ENCODE peak calls at places on chromosomes 5 and 9, in ten cellular contexts. One of them, this sample, is unnamed.

GRCh38 chr9:129285382-129285781 is 107.3 kb upstream of the IER5L start:
- DNase-seq in sigmoid colon: peak; percentile 37
- DNase-seq in psoas muscle: no peak
- DNase-seq in nephron progenitor cell: no peak
- DNase-seq in cardiac muscle cell: no peak
- DNase-seq in neural progenitor cell: no peak
- DNase-seq in neural crest cell: no peak
- DNase-seq in CD8-positive, alpha-beta T cell: no peak
- DNase-seq in foreskin fibroblast: no peak
- DNase-seq in GM13977: no peak
- DNase-seq in this sample: peak; percentile 9

GRCh38 chr5:149015126-149015525 is 47.7 kb downstream of the SH3TC2 start:
- DNase-seq in sigmoid colon: no peak
- DNase-seq in psoas muscle: no peak
- DNase-seq in nephron progenitor cell: no peak
- DNase-seq in cardiac muscle cell: no peak
- DNase-seq in neural progenitor cell: no peak
- DNase-seq in neural crest cell: no peak
- DNase-seq in CD8-positive, alpha-beta T cell: no peak
- DNase-seq in foreskin fibroblast: no peak
- DNase-seq in GM13977: no peak
- DNase-seq in this sample: no peak

GRCh38 chr5:139389701-139390638 is at the start of gene MZB1:
- DNase-seq in sigmoid colon: no peak
- DNase-seq in psoas muscle: no peak
- DNase-seq in nephron progenitor cell: no peak
- DNase-seq in cardiac muscle cell: no peak
- DNase-seq in neural progenitor cell: no peak
- DNase-seq in neural crest cell: no peak
- DNase-seq in CD8-positive, alpha-beta T cell: no peak
- DNase-seq in foreskin fibroblast: no peak
- DNase-seq in GM13977: peak; percentile 92
- DNase-seq in this sample: no peak

GRCh38 chr5:59124983-59125960 is 542.4 kb downstream of the RAB3C start:
- DNase-seq in sigmoid colon: no peak
- DNase-seq in psoas muscle: no peak
- DNase-seq in nephron progenitor cell: peak; percentile 54
- DNase-seq in cardiac muscle cell: peak; percentile 27
- DNase-seq in neural progenitor cell: no peak
- DNase-seq in neural crest cell: no peak
- DNase-seq in CD8-positive, alpha-beta T cell: no peak
- DNase-seq in foreskin fibroblast: no peak
- DNase-seq in GM13977: no peak
- DNase-seq in this sample: no peak

GRCh38 chr9:12464910-12465512 is 228.2 kb upstream of the TYRP1 start:
- DNase-seq in sigmoid colon: no peak
- DNase-seq in psoas muscle: no peak
- DNase-seq in nephron progenitor cell: peak; percentile 18
- DNase-seq in cardiac muscle cell: peak; percentile 58
- DNase-seq in neural progenitor cell: peak; percentile 59
- DNase-seq in neural crest cell: peak; percentile 35
- DNase-seq in CD8-positive, alpha-beta T cell: no peak
- DNase-seq in foreskin fibroblast: no peak
- DNase-seq in GM13977: peak; percentile 9
- DNase-seq in this sample: no peak

GRCh38 chr5:105752801-105753200 is 1917.9 kb downstream of the EFNA5 start:
- DNase-seq in sigmoid colon: no peak
- DNase-seq in psoas muscle: no peak
- DNase-seq in nephron progenitor cell: no peak
- DNase-seq in cardiac muscle cell: no peak
- DNase-seq in neural progenitor cell: no peak
- DNase-seq in neural crest cell: no peak
- DNase-seq in CD8-positive, alpha-beta T cell: no peak
- DNase-seq in foreskin fibroblast: peak; percentile 9
- DNase-seq in GM13977: no peak
- DNase-seq in this sample: no peak

GRCh38 chr5:44236040-44236439 is 153.2 kb downstream of the FGF10 start:
- DNase-seq in sigmoid colon: no peak
- DNase-seq in psoas muscle: no peak
- DNase-seq in nephron progenitor cell: no peak
- DNase-seq in cardiac muscle cell: no peak
- DNase-seq in neural progenitor cell: no peak
- DNase-seq in neural crest cell: no peak
- DNase-seq in CD8-positive, alpha-beta T cell: no peak
- DNase-seq in foreskin fibroblast: no peak
- DNase-seq in GM13977: no peak
- DNase-seq in this sample: no peak

GRCh38 chr5:34552129-34552528 is 104.0 kb upstream of the RAI14 start:
- DNase-seq in sigmoid colon: peak; percentile 75
- DNase-seq in psoas muscle: no peak
- DNase-seq in nephron progenitor cell: no peak
- DNase-seq in cardiac muscle cell: no peak
- DNase-seq in neural progenitor cell: no peak
- DNase-seq in neural crest cell: no peak
- DNase-seq in CD8-positive, alpha-beta T cell: no peak
- DNase-seq in foreskin fibroblast: no peak
- DNase-seq in GM13977: no peak
- DNase-seq in this sample: no peak

GRCh38 chr5:135964670-135965320 is 10.0 kb upstream of the LECT2 start:
- DNase-seq in sigmoid colon: no peak
- DNase-seq in psoas muscle: no peak
- DNase-seq in nephron progenitor cell: no peak
- DNase-seq in cardiac muscle cell: no peak
- DNase-seq in neural progenitor cell: no peak
- DNase-seq in neural crest cell: no peak
- DNase-seq in CD8-positive, alpha-beta T cell: no peak
- DNase-seq in foreskin fibroblast: no peak
- DNase-seq in GM13977: no peak
- DNase-seq in this sample: no peak

GRCh38 chr5:57889558-57889957 is 406.9 kb upstream of the ACTBL2 start:
- DNase-seq in sigmoid colon: no peak
- DNase-seq in psoas muscle: no peak
- DNase-seq in nephron progenitor cell: peak; percentile 8
- DNase-seq in cardiac muscle cell: peak; percentile 20
- DNase-seq in neural progenitor cell: peak; percentile 15
- DNase-seq in neural crest cell: no peak
- DNase-seq in CD8-positive, alpha-beta T cell: no peak
- DNase-seq in foreskin fibroblast: peak; percentile 25
- DNase-seq in GM13977: no peak
- DNase-seq in this sample: no peak

GRCh38 chr5:116970318-116970717 is 395.7 kb upstream of the SEMA6A start:
- DNase-seq in sigmoid colon: no peak
- DNase-seq in psoas muscle: no peak
- DNase-seq in nephron progenitor cell: no peak
- DNase-seq in cardiac muscle cell: peak; percentile 36
- DNase-seq in neural progenitor cell: no peak
- DNase-seq in neural crest cell: no peak
- DNase-seq in CD8-positive, alpha-beta T cell: no peak
- DNase-seq in foreskin fibroblast: no peak
- DNase-seq in GM13977: no peak
- DNase-seq in this sample: no peak

GRCh38 chr5:9151671-9152427 is 394.0 kb downstream of the SEMA5A start:
- DNase-seq in sigmoid colon: no peak
- DNase-seq in psoas muscle: no peak
- DNase-seq in nephron progenitor cell: no peak
- DNase-seq in cardiac muscle cell: no peak
- DNase-seq in neural progenitor cell: no peak
- DNase-seq in neural crest cell: no peak
- DNase-seq in CD8-positive, alpha-beta T cell: no peak
- DNase-seq in foreskin fibroblast: no peak
- DNase-seq in GM13977: no peak
- DNase-seq in this sample: no peak

GRCh38 chr5:78127875-78128274 is 166.6 kb downstream of the AP3B1 start:
- DNase-seq in sigmoid colon: no peak
- DNase-seq in psoas muscle: no peak
- DNase-seq in nephron progenitor cell: peak; percentile 29
- DNase-seq in cardiac muscle cell: peak; percentile 10
- DNase-seq in neural progenitor cell: peak; percentile 16
- DNase-seq in neural crest cell: no peak
- DNase-seq in CD8-positive, alpha-beta T cell: no peak
- DNase-seq in foreskin fibroblast: no peak
- DNase-seq in GM13977: no peak
- DNase-seq in this sample: no peak
- TF ChIP-seq CTCF in sigmoid colon: no peak
- TF ChIP-seq CTCF in psoas muscle: no peak
- TF ChIP-seq CTCF in nephron progenitor cell: peak; percentile 41
- TF ChIP-seq CTCF in cardiac muscle cell: no peak
- TF ChIP-seq CTCF in neural progenitor cell: peak; percentile 78
- TF ChIP-seq CTCF in neural crest cell: peak; percentile 59
- TF ChIP-seq CTCF in CD8-positive, alpha-beta T cell: no peak
- TF ChIP-seq CTCF in foreskin fibroblast: no peak
- TF ChIP-seq CTCF in GM13977: peak; percentile 20
- TF ChIP-seq CTCF in this sample: no peak

GRCh38 chr5:123670981-123671557 is 159.1 kb downstream of the CSNK1G3 start:
- DNase-seq in sigmoid colon: no peak
- DNase-seq in psoas muscle: peak; percentile 19
- DNase-seq in nephron progenitor cell: peak; percentile 68
- DNase-seq in cardiac muscle cell: peak; percentile 68
- DNase-seq in neural progenitor cell: peak; percentile 61
- DNase-seq in neural crest cell: peak; percentile 72
- DNase-seq in CD8-positive, alpha-beta T cell: no peak
- DNase-seq in foreskin fibroblast: peak; percentile 22
- DNase-seq in GM13977: peak; percentile 34
- DNase-seq in this sample: no peak
- TF ChIP-seq CTCF in sigmoid colon: peak; percentile 38
- TF ChIP-seq CTCF in psoas muscle: peak; percentile 90
- TF ChIP-seq CTCF in nephron progenitor cell: peak; percentile 88
- TF ChIP-seq CTCF in cardiac muscle cell: peak; percentile 78
- TF ChIP-seq CTCF in neural progenitor cell: peak; percentile 82
- TF ChIP-seq CTCF in neural crest cell: peak; percentile 91
- TF ChIP-seq CTCF in CD8-positive, alpha-beta T cell: peak; percentile 70
- TF ChIP-seq CTCF in foreskin fibroblast: peak; percentile 74
- TF ChIP-seq CTCF in GM13977: peak; percentile 62
- TF ChIP-seq CTCF in this sample: peak; percentile 92

GRCh38 chr9:110143969-110144545 is 63.9 kb downstream of the C9orf152 start:
- DNase-seq in sigmoid colon: no peak
- DNase-seq in psoas muscle: no peak
- DNase-seq in nephron progenitor cell: no peak
- DNase-seq in cardiac muscle cell: peak; percentile 27
- DNase-seq in neural progenitor cell: no peak
- DNase-seq in neural crest cell: no peak
- DNase-seq in CD8-positive, alpha-beta T cell: no peak
- DNase-seq in foreskin fibroblast: no peak
- DNase-seq in GM13977: peak; percentile 31
- DNase-seq in this sample: no peak
- TF ChIP-seq CTCF in sigmoid colon: no peak
- TF ChIP-seq CTCF in psoas muscle: no peak
- TF ChIP-seq CTCF in nephron progenitor cell: no peak
- TF ChIP-seq CTCF in cardiac muscle cell: no peak
- TF ChIP-seq CTCF in neural progenitor cell: no peak
- TF ChIP-seq CTCF in neural crest cell: no peak
- TF ChIP-seq CTCF in CD8-positive, alpha-beta T cell: no peak
- TF ChIP-seq CTCF in foreskin fibroblast: no peak
- TF ChIP-seq CTCF in GM13977: no peak
- TF ChIP-seq CTCF in this sample: no peak

GRCh38 chr5:163079618-163080017 is 357.8 kb upstream of the CCNG1 start:
- DNase-seq in sigmoid colon: no peak
- DNase-seq in psoas muscle: no peak
- DNase-seq in nephron progenitor cell: no peak
- DNase-seq in cardiac muscle cell: no peak
- DNase-seq in neural progenitor cell: no peak
- DNase-seq in neural crest cell: no peak
- DNase-seq in CD8-positive, alpha-beta T cell: no peak
- DNase-seq in foreskin fibroblast: no peak
- DNase-seq in GM13977: no peak
- DNase-seq in this sample: no peak
- TF ChIP-seq CTCF in sigmoid colon: no peak
- TF ChIP-seq CTCF in psoas muscle: no peak
- TF ChIP-seq CTCF in nephron progenitor cell: peak; percentile 39
- TF ChIP-seq CTCF in cardiac muscle cell: no peak
- TF ChIP-seq CTCF in neural progenitor cell: peak; percentile 58
- TF ChIP-seq CTCF in neural crest cell: peak; percentile 56
- TF ChIP-seq CTCF in CD8-positive, alpha-beta T cell: no peak
- TF ChIP-seq CTCF in foreskin fibroblast: no peak
- TF ChIP-seq CTCF in GM13977: peak; percentile 42
- TF ChIP-seq CTCF in this sample: no peak

GRCh38 chr9:133371261-133371711 is 4.6 kb downstream of the SURF4 start:
- DNase-seq in sigmoid colon: no peak
- DNase-seq in psoas muscle: no peak
- DNase-seq in nephron progenitor cell: no peak
- DNase-seq in cardiac muscle cell: no peak
- DNase-seq in neural progenitor cell: no peak
- DNase-seq in neural crest cell: no peak
- DNase-seq in CD8-positive, alpha-beta T cell: peak; percentile 28
- DNase-seq in foreskin fibroblast: no peak
- DNase-seq in GM13977: no peak
- DNase-seq in this sample: no peak
- TF ChIP-seq CTCF in sigmoid colon: no peak
- TF ChIP-seq CTCF in psoas muscle: no peak
- TF ChIP-seq CTCF in nephron progenitor cell: no peak
- TF ChIP-seq CTCF in cardiac muscle cell: no peak
- TF ChIP-seq CTCF in neural progenitor cell: no peak
- TF ChIP-seq CTCF in neural crest cell: no peak
- TF ChIP-seq CTCF in CD8-positive, alpha-beta T cell: no peak
- TF ChIP-seq CTCF in foreskin fibroblast: no peak
- TF ChIP-seq CTCF in GM13977: no peak
- TF ChIP-seq CTCF in this sample: no peak

GRCh38 chr5:151155777-151156731 is 1.5 kb downstream of the ANXA6 start:
- DNase-seq in sigmoid colon: peak; percentile 77
- DNase-seq in psoas muscle: no peak
- DNase-seq in nephron progenitor cell: no peak
- DNase-seq in cardiac muscle cell: peak; percentile 80
- DNase-seq in neural progenitor cell: peak; percentile 24
- DNase-seq in neural crest cell: peak; percentile 20
- DNase-seq in CD8-positive, alpha-beta T cell: no peak
- DNase-seq in foreskin fibroblast: peak; percentile 70
- DNase-seq in GM13977: peak; percentile 50
- DNase-seq in this sample: no peak
- TF ChIP-seq CTCF in sigmoid colon: no peak
- TF ChIP-seq CTCF in psoas muscle: no peak
- TF ChIP-seq CTCF in nephron progenitor cell: no peak
- TF ChIP-seq CTCF in cardiac muscle cell: no peak
- TF ChIP-seq CTCF in neural progenitor cell: no peak
- TF ChIP-seq CTCF in neural crest cell: no peak
- TF ChIP-seq CTCF in CD8-positive, alpha-beta T cell: no peak
- TF ChIP-seq CTCF in foreskin fibroblast: no peak
- TF ChIP-seq CTCF in GM13977: no peak
- TF ChIP-seq CTCF in this sample: no peak